ENCODE peak calls at places on chromosome 18, in ten cellular contexts. One of them, this sample, is unnamed. For H3K36me3, the result is how much of the 10 kb centered on the place peaks cover.

GRCh38 chr18:78402440-78402839 is 577.2 kb upstream of the SALL3 start:
- DNase-seq in body of pancreas: no peak
- DNase-seq in colonic mucosa: no peak
- DNase-seq in small intestine: no peak
- DNase-seq in GM23338: no peak
- DNase-seq in fibroblast of lung: no peak
- DNase-seq in stomach: no peak
- DNase-seq in astrocyte: no peak
- DNase-seq in CD8-positive, alpha-beta memory T cell: no peak
- DNase-seq in thyroid gland: no peak
- DNase-seq in this sample: no peak

GRCh38 chr18:59718108-59719057 is 21.2 kb upstream of the CCBE1 start:
- DNase-seq in small intestine: no peak
- DNase-seq in thyroid gland: no peak
- DNase-seq in body of pancreas: no peak
- DNase-seq in astrocyte: peak
- DNase-seq in GM23338: no peak
- DNase-seq in fibroblast of lung: peak
- DNase-seq in CD8-positive, alpha-beta memory T cell: no peak
- DNase-seq in colonic mucosa: no peak
- DNase-seq in stomach: no peak
- DNase-seq in this sample: no peak

GRCh38 chr18:41870191-41870590 is 84.8 kb upstream of the PIK3C3 start:
- DNase-seq in thyroid gland: no peak
- DNase-seq in small intestine: no peak
- DNase-seq in stomach: no peak
- DNase-seq in astrocyte: no peak
- DNase-seq in CD8-positive, alpha-beta memory T cell: no peak
- DNase-seq in colonic mucosa: no peak
- DNase-seq in fibroblast of lung: no peak
- DNase-seq in body of pancreas: no peak
- DNase-seq in GM23338: no peak
- DNase-seq in this sample: no peak

GRCh38 chr18:63314991-63315662 is 4.4 kb downstream of the BCL2 start:
- DNase-seq in GM23338: no peak
- DNase-seq in astrocyte: no peak
- DNase-seq in CD8-positive, alpha-beta memory T cell: no peak
- DNase-seq in thyroid gland: no peak
- DNase-seq in fibroblast of lung: no peak
- DNase-seq in body of pancreas: no peak
- DNase-seq in small intestine: no peak
- DNase-seq in stomach: no peak
- DNase-seq in colonic mucosa: no peak
- DNase-seq in this sample: no peak

GRCh38 chr18:73365018-73365417 is 497.2 kb upstream of the NETO1 start:
- DNase-seq in stomach: no peak
- DNase-seq in thyroid gland: no peak
- DNase-seq in colonic mucosa: no peak
- DNase-seq in fibroblast of lung: peak
- DNase-seq in astrocyte: peak
- DNase-seq in small intestine: no peak
- DNase-seq in GM23338: no peak
- DNase-seq in body of pancreas: no peak
- DNase-seq in CD8-positive, alpha-beta memory T cell: no peak
- DNase-seq in this sample: no peak

GRCh38 chr18:50143891-50144290 is 51.1 kb downstream of the MYO5B start:
- DNase-seq in astrocyte: no peak
- DNase-seq in CD8-positive, alpha-beta memory T cell: no peak
- DNase-seq in thyroid gland: no peak
- DNase-seq in colonic mucosa: no peak
- DNase-seq in body of pancreas: peak
- DNase-seq in small intestine: peak
- DNase-seq in fibroblast of lung: no peak
- DNase-seq in GM23338: no peak
- DNase-seq in stomach: no peak
- DNase-seq in this sample: no peak

GRCh38 chr18:51135361-51135760 is 62.1 kb downstream of the MEX3C start:
- DNase-seq in CD8-positive, alpha-beta memory T cell: no peak
- DNase-seq in body of pancreas: no peak
- DNase-seq in colonic mucosa: no peak
- DNase-seq in small intestine: no peak
- DNase-seq in astrocyte: peak
- DNase-seq in thyroid gland: no peak
- DNase-seq in fibroblast of lung: peak
- DNase-seq in stomach: no peak
- DNase-seq in GM23338: no peak
- DNase-seq in this sample: no peak

GRCh38 chr18:1103567-1103966 is 198.9 kb downstream of the ADCYAP1 start:
- DNase-seq in stomach: no peak
- DNase-seq in body of pancreas: no peak
- DNase-seq in small intestine: no peak
- DNase-seq in astrocyte: no peak
- DNase-seq in CD8-positive, alpha-beta memory T cell: no peak
- DNase-seq in GM23338: no peak
- DNase-seq in colonic mucosa: no peak
- DNase-seq in thyroid gland: no peak
- DNase-seq in fibroblast of lung: no peak
- DNase-seq in this sample: no peak

DNA sequence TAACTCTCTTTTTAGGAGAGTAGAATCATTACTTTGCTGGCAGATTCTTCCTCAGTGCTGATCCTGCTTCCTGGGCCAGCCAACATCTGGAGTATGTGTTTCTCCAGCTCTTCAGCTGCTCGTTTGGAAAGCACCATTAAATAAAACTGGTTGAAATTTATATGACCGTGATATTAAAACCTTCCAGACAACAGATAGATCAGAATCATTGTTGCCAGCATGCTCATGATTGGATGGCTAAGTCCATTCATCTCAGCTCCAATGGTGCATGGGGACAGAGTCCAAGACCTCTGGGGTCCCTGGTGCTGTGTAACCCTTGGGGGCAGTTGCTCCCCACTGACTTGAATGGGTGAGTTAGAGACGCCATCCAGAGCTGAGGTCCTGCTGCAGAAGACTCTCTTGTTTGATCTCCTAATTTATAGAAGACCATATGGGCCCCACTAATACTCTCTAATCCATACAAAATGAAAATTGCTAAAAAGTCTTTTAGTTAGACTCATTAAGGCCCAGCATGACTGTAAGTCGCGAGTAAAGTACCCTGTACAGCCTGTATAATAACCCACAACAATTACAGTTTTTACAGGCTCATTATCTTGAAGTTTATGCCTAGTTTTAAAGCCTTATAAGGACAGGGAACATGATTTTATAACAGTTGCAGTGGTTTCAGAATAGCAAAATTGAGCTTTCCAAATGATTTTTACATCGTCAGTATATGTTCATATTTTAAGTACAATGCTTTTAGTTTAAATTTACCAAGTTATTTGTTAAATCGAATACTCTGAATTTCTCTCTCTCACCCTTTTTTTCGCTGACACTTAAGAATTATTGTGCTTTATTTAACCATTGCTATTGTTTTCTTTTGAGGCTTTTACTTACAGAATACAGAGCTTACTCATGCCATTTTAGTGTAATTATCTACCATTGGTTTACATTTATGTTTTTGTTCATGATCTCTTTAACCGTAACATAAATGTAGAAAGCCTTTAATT is 60.0 kb downstream of the CABLES1 start:
- DNase-seq in stomach: no peak
- DNase-seq in thyroid gland: no peak
- DNase-seq in colonic mucosa: no peak
- DNase-seq in body of pancreas: no peak
- DNase-seq in CD8-positive, alpha-beta memory T cell: no peak
- DNase-seq in fibroblast of lung: peak
- DNase-seq in GM23338: no peak
- DNase-seq in astrocyte: no peak
- DNase-seq in small intestine: no peak
- DNase-seq in this sample: no peak
- H3K36me3 ChIP-seq in stomach: under half
- H3K36me3 ChIP-seq in thyroid gland: under half
- H3K36me3 ChIP-seq in colonic mucosa: under half
- H3K36me3 ChIP-seq in body of pancreas: under half
- H3K36me3 ChIP-seq in CD8-positive, alpha-beta memory T cell: under half
- H3K36me3 ChIP-seq in fibroblast of lung: under half
- H3K36me3 ChIP-seq in GM23338: under half
- H3K36me3 ChIP-seq in astrocyte: under half
- H3K36me3 ChIP-seq in small intestine: under half
- H3K36me3 ChIP-seq in this sample: under half

GRCh38 chr18:46152808-46153617 is 48.8 kb downstream of the HAUS1 start:
- DNase-seq in GM23338: peak
- DNase-seq in body of pancreas: no peak
- DNase-seq in stomach: no peak
- DNase-seq in fibroblast of lung: no peak
- DNase-seq in CD8-positive, alpha-beta memory T cell: no peak
- DNase-seq in astrocyte: peak
- DNase-seq in thyroid gland: peak
- DNase-seq in colonic mucosa: no peak
- DNase-seq in small intestine: no peak
- DNase-seq in this sample: no peak

GRCh38 chr18:46155652-46156051 is 51.5 kb downstream of the HAUS1 start:
- DNase-seq in body of pancreas: no peak
- DNase-seq in colonic mucosa: no peak
- DNase-seq in GM23338: no peak
- DNase-seq in CD8-positive, alpha-beta memory T cell: no peak
- DNase-seq in thyroid gland: no peak
- DNase-seq in small intestine: peak
- DNase-seq in fibroblast of lung: peak
- DNase-seq in stomach: no peak
- DNase-seq in astrocyte: peak
- DNase-seq in this sample: no peak

GRCh38 chr18:46158498-46158897 is 54.3 kb downstream of the HAUS1 start:
- DNase-seq in small intestine: no peak
- DNase-seq in astrocyte: no peak
- DNase-seq in CD8-positive, alpha-beta memory T cell: no peak
- DNase-seq in colonic mucosa: no peak
- DNase-seq in stomach: no peak
- DNase-seq in body of pancreas: no peak
- DNase-seq in GM23338: no peak
- DNase-seq in thyroid gland: no peak
- DNase-seq in fibroblast of lung: no peak
- DNase-seq in this sample: no peak

GRCh38 chr18:46156838-46157237 is 52.7 kb downstream of the HAUS1 start:
- DNase-seq in GM23338: no peak
- DNase-seq in CD8-positive, alpha-beta memory T cell: no peak
- DNase-seq in astrocyte: no peak
- DNase-seq in small intestine: no peak
- DNase-seq in thyroid gland: peak
- DNase-seq in fibroblast of lung: no peak
- DNase-seq in colonic mucosa: no peak
- DNase-seq in stomach: no peak
- DNase-seq in body of pancreas: no peak
- DNase-seq in this sample: no peak

DNA sequence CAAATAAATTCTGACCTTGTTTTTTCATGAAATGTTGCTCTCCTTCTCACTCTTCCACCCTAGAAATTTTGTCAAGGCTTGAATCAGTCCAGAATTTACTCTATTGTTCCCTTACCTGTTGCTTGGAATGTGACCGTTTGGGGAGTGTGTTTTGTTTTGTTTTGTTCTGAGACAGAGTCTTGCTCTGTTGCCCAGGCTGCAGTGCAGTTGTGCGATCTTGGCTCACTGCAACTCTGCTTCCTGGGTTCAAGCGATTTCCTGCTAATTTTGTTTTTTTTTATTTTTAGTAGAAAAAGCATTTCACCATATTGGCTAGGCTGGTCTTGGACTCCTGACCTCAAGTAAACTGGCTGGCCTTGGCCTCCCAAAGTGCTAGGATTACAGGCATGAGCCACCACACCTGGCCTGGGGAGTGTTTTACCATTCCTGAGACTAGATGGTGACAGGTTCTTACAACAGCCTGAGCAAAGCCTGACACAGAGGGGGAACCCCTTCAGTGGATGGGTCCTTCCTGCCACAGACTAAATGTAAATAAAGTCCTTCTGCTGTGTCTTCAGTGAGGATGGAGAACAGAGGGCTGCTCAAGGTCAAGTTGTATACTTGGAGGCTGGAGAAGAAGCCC is 52.0 kb downstream of the HAUS1 start:
- DNase-seq in fibroblast of lung: no peak
- DNase-seq in CD8-positive, alpha-beta memory T cell: no peak
- DNase-seq in body of pancreas: no peak
- DNase-seq in GM23338: no peak
- DNase-seq in stomach: no peak
- DNase-seq in thyroid gland: no peak
- DNase-seq in colonic mucosa: no peak
- DNase-seq in astrocyte: no peak
- DNase-seq in small intestine: no peak
- DNase-seq in this sample: no peak
- H3K27ac ChIP-seq in fibroblast of lung: no peak
- H3K27ac ChIP-seq in CD8-positive, alpha-beta memory T cell: no peak
- H3K27ac ChIP-seq in body of pancreas: no peak
- H3K27ac ChIP-seq in GM23338: no peak
- H3K27ac ChIP-seq in stomach: no peak
- H3K27ac ChIP-seq in thyroid gland: peak
- H3K27ac ChIP-seq in colonic mucosa: no peak
- H3K27ac ChIP-seq in astrocyte: peak
- H3K27ac ChIP-seq in small intestine: no peak
- H3K27ac ChIP-seq in this sample: no peak

DNA sequence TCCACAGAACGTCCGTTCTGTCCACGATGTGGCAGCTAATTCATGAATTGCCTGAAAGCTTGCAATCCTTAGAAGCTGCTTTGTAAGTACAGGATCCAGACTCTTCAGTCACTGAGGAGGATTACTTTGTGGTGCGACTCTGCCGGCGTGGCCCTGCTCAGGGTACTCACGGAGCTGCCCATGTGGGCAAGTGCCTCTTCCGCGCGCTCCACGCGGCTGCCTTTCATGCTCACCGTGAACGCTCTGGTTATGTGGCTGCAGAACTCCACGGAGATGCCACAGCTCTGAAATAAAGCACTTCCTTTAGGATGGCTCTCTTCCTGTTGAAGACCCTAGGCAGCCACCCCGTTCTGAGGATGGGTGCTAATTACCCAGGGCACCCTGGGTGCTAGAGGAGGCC is 31.0 kb downstream of the RMC1 start:
- DNase-seq in GM23338: no peak
- DNase-seq in small intestine: no peak
- DNase-seq in CD8-positive, alpha-beta memory T cell: no peak
- DNase-seq in thyroid gland: no peak
- DNase-seq in stomach: no peak
- DNase-seq in fibroblast of lung: no peak
- DNase-seq in astrocyte: no peak
- DNase-seq in body of pancreas: no peak
- DNase-seq in colonic mucosa: no peak
- DNase-seq in this sample: no peak
- H3K36me3 ChIP-seq in GM23338: half or more
- H3K36me3 ChIP-seq in small intestine: under half
- H3K36me3 ChIP-seq in CD8-positive, alpha-beta memory T cell: half or more
- H3K36me3 ChIP-seq in thyroid gland: half or more
- H3K36me3 ChIP-seq in stomach: half or more
- H3K36me3 ChIP-seq in fibroblast of lung: under half
- H3K36me3 ChIP-seq in astrocyte: half or more
- H3K36me3 ChIP-seq in body of pancreas: under half
- H3K36me3 ChIP-seq in colonic mucosa: under half
- H3K36me3 ChIP-seq in this sample: half or more

DNA sequence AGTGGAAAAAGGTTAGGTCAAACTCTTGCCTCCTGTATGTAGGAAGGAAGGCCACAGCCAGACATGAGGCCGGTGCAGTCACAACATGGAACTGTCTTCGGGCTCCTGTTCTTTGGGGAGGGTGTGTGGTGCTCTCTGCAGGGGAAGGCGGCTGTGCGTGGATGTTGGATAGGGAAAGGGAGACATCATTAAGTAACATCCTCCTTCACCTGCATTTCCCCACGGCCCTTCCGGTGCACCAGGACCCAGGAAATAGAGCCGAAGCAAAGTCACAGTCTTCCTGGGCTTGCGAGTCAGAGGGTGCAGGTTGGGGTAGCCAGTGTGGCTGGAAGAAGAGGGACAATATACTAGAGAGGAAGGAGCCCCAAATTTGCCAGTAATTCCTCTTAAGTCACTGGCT is 78.9 kb upstream of the SMAD7 start:
- DNase-seq in thyroid gland: no peak
- DNase-seq in CD8-positive, alpha-beta memory T cell: no peak
- DNase-seq in stomach: no peak
- DNase-seq in body of pancreas: no peak
- DNase-seq in small intestine: no peak
- DNase-seq in colonic mucosa: peak
- DNase-seq in astrocyte: no peak
- DNase-seq in fibroblast of lung: no peak
- DNase-seq in GM23338: no peak
- DNase-seq in this sample: no peak
- H3K27ac ChIP-seq in thyroid gland: no peak
- H3K27ac ChIP-seq in CD8-positive, alpha-beta memory T cell: no peak
- H3K27ac ChIP-seq in stomach: no peak
- H3K27ac ChIP-seq in body of pancreas: no peak
- H3K27ac ChIP-seq in small intestine: no peak
- H3K27ac ChIP-seq in colonic mucosa: no peak
- H3K27ac ChIP-seq in astrocyte: no peak
- H3K27ac ChIP-seq in fibroblast of lung: no peak
- H3K27ac ChIP-seq in GM23338: no peak
- H3K27ac ChIP-seq in this sample: no peak

This sample was measured in right lobe of liver.